ENCODE peak calls at places on chromosomes 5 and 9, in ten cellular contexts. X, Z, N, H, P, J, V, E, L and R are unnamed samples.

GRCh38 chr5:125450803-125451202 is 704.4 kb upstream of the ZNF608 start:
- DNase-seq in E (no peak), H (no peak), J (peak; percentile 78), L (peak; percentile 82), N (peak; percentile 71), P (no peak), X (no peak), V (no peak), Z (no peak), R (no peak)

GRCh38 chr5:997001-997474 is 11.6 kb upstream of the NKD2 start:
- DNase-seq in N (no peak), Z (no peak), E (no peak), V (no peak), H (peak; percentile 36), L (peak; percentile 53), J (peak; percentile 37), X (no peak), P (no peak), R (peak; percentile 59)

GRCh38 chr5:170307575-170308465 is 10.2 kb upstream of the LCP2 start:
- DNase-seq in N (peak; percentile 99), E (peak; percentile 86), X (peak; percentile 34), L (peak; percentile 87), Z (peak; percentile 87), J (peak; percentile 93), V (no peak), H (peak; percentile 36), P (peak; percentile 70), R (no peak)

GRCh38 chr9:79562749-79563386 is 8.9 kb upstream of the TLE4 start:
- DNase-seq in L (no peak), X (no peak), V (no peak), E (no peak), P (no peak), H (no peak), N (no peak), Z (no peak), J (no peak), R (no peak)

GRCh38 chr9:80874276-80874675 is 815.1 kb downstream of the TLE1 start:
- DNase-seq in X (no peak), E (no peak), N (peak; percentile 84), Z (peak; percentile 62), H (no peak), P (no peak), V (no peak), L (no peak), J (peak; percentile 21), R (no peak)

GRCh38 chr5:170232786-170233185 is at the start of gene C5orf58:
- DNase-seq in E (no peak), V (no peak), Z (no peak), J (no peak), P (no peak), H (no peak), N (no peak), X (no peak), L (no peak), R (no peak)

GRCh38 chr5:76081811-76082783 is 1.1 kb upstream of the SV2C start:
- DNase-seq in N (no peak), X (no peak), L (no peak), J (no peak), P (peak; percentile 45), E (no peak), V (no peak), Z (no peak), H (no peak), R (peak; percentile 8)

GRCh38 chr5:142806769-142807377 is 36.7 kb downstream of the ARHGAP26 start:
- DNase-seq in H (no peak), J (no peak), N (no peak), L (peak; percentile 42), V (no peak), Z (no peak), P (no peak), X (no peak), E (no peak), R (no peak)

GRCh38 chr9:16046713-16047112 is 493.9 kb downstream of the CCDC171 start:
- DNase-seq in H (no peak), P (no peak), Z (no peak), E (no peak), L (no peak), V (no peak), X (no peak), N (no peak), J (no peak), R (no peak)

GRCh38 chr5:93401844-93402243 is 179.2 kb downstream of the NR2F1-AS1 start:
- DNase-seq in X (no peak), Z (no peak), H (no peak), N (no peak), E (no peak), J (no peak), L (no peak), P (no peak), V (no peak), R (no peak)

GRCh38 chr5:62412549-62413329 is at the start of gene IPO11:
- DNase-seq in L (peak; percentile 99), Z (peak; percentile 99), P (peak; percentile 100), V (peak; percentile 97), X (peak; percentile 96), H (peak; percentile 96), N (peak; percentile 98), J (peak; percentile 99), E (peak; percentile 99), R (peak; percentile 99)
- TF ChIP-seq CTCF in L (no peak), Z (no peak), P (no peak), V (no peak), X (no peak), H (no peak), N (no peak), J (no peak), E (no peak), R (no peak)

GRCh38 chr9:121599872-121600585 is 51.4 kb upstream of the DAB2IP start:
- DNase-seq in E (no peak), J (no peak), Z (no peak), H (peak; percentile 48), V (no peak), N (no peak), X (no peak), P (peak; percentile 50), L (no peak), R (no peak)

GRCh38 chr9:121596515-121596914 is 54.9 kb upstream of the DAB2IP start:
- DNase-seq in J (no peak), X (no peak), P (no peak), N (no peak), L (no peak), Z (no peak), H (no peak), E (no peak), V (no peak), R (no peak)

GRCh38 chr9:121599186-121599871 is 52.1 kb upstream of the DAB2IP start:
- DNase-seq in L (peak; percentile 21), V (peak; percentile 71), H (peak; percentile 84), P (peak; percentile 97), Z (peak; percentile 86), J (peak; percentile 20), N (no peak), X (no peak), E (peak; percentile 84), R (no peak)

GRCh38 chr9:121597693-121598166 is 53.7 kb upstream of the DAB2IP start:
- DNase-seq in Z (no peak), X (no peak), L (no peak), P (no peak), E (no peak), V (no peak), H (no peak), N (no peak), J (no peak), R (no peak)

DNA sequence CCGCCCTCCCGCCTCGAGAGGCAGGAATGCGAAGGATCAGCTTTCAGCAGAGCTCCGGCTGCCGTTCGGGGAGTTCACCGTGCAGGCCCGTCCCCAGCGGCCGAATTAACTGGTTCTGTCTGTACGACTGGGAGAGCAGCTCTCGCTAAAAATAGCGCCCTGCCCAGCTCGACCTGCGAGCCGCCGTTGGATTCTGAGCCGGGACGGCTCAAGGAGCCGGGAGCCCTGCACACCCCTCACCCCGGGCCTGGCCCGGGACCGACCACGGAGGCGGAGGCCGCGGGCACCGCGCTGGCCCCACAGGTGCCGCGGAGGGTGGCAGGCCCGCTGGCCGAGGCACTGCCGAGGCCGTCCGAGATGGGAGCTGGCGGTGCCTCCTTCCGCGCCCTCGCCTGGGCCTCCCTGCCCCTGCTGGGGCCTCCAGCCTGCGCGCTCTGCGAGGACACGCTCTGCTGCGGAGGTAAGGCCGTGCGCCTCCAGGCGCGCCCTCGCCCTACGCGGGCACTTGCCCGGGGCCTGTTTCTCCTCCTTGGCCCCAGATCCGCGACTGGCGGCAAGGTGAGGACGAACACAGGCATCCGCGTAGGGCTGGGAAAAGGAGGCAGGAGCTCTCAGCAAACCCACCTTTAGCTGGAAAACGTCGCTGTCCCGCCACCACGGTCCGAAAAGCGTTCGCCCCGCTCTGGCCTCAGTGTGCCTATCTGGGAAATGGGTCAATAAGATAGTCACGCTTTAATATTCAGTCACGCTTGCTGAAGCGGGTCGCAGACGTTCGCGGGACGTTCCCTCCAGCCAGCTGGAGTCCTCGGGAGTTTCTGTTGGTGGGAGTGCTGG is 53.0 kb upstream of the DAB2IP start:
- DNase-seq in N (peak; percentile 50), X (peak; percentile 47), Z (peak; percentile 85), P (peak; percentile 98), E (peak; percentile 91), J (peak; percentile 60), H (no peak), V (peak; percentile 67), L (peak; percentile 69), R (no peak)
- TF ChIP-seq CTCF in N (no peak), X (peak; percentile 51), Z (peak; percentile 70), P (peak; percentile 39), E (no peak), J (peak; percentile 21), H (no peak), V (no peak), L (no peak), R (no peak)

GRCh38 chr5:135569755-135570452 is 8.9 kb downstream of the CXCL14 start:
- DNase-seq in Z (peak; percentile 55), N (peak; percentile 33), J (peak; percentile 49), L (peak; percentile 46), X (no peak), H (peak; percentile 48), P (peak; percentile 78), E (no peak), V (peak; percentile 51), R (peak; percentile 22)
- TF ChIP-seq CTCF in Z (peak; percentile 54), N (peak; percentile 55), J (peak; percentile 63), L (peak; percentile 69), X (peak; percentile 69), H (peak; percentile 50), P (peak; percentile 56), E (no peak), V (peak; percentile 60), R (peak; percentile 36)

GRCh38 chr5:54229041-54229780 is 81.2 kb downstream of the ARL15 start:
- DNase-seq in E (no peak), X (no peak), H (peak; percentile 51), P (peak; percentile 75), Z (peak; percentile 67), J (peak; percentile 71), L (peak; percentile 66), V (peak; percentile 38), N (peak; percentile 57), R (peak; percentile 87)

GRCh38 chr5:54224083-54224836 is 86.1 kb downstream of the ARL15 start:
- DNase-seq in L (no peak), Z (no peak), N (peak; percentile 27), X (no peak), V (no peak), E (no peak), P (no peak), H (no peak), J (peak; percentile 22), R (no peak)

GRCh38 chr5:54222336-54222735 is 88.0 kb downstream of the ARL15 start:
- DNase-seq in L (no peak), H (no peak), E (no peak), N (no peak), J (no peak), V (no peak), P (no peak), Z (peak; percentile 13), X (no peak), R (no peak)

GRCh38 chr5:54227109-54227508 is 83.3 kb downstream of the ARL15 start:
- DNase-seq in H (no peak), E (no peak), P (no peak), X (no peak), J (no peak), L (no peak), N (no peak), Z (no peak), V (no peak), R (no peak)

GRCh38 chr5:54226215-54226614 is 84.2 kb downstream of the ARL15 start:
- DNase-seq in J (no peak), L (no peak), N (no peak), H (no peak), V (no peak), X (no peak), P (no peak), Z (no peak), E (no peak), R (no peak)
- TF ChIP-seq CTCF in J (no peak), L (no peak), N (no peak), H (no peak), V (no peak), X (no peak), P (no peak), Z (no peak), E (no peak), R (no peak)